ENCODE peak calls at places on chromosome 4, in five cellular contexts. One of them, this sample, is unnamed.
A peak's percentile ranks its signal among the peaks of the same experiment; 100 is the strongest.

GRCh38 chr4:138114434-138114833 is 127.7 kb downstream of the SLC7A11 start:
- DNase-seq in endothelial cell of umbilical vein: peak; percentile 36
- DNase-seq in HepG2: no peak
- DNase-seq in A549: no peak
- DNase-seq in GM12878: peak; percentile 45
- DNase-seq in this sample: no peak

GRCh38 chr4:169398294-169398693 is 127.5 kb upstream of the SH3RF1 start:
- DNase-seq in endothelial cell of umbilical vein: peak; percentile 90
- DNase-seq in HepG2: no peak
- DNase-seq in A549: no peak
- DNase-seq in GM12878: no peak
- DNase-seq in this sample: peak; percentile 40

GRCh38 chr4:57875829-57876392 is 765.7 kb upstream of the IGFBP7 start:
- DNase-seq in endothelial cell of umbilical vein: no peak
- DNase-seq in HepG2: no peak
- DNase-seq in A549: no peak
- DNase-seq in GM12878: no peak
- DNase-seq in this sample: no peak

GRCh38 chr4:26412381-26413372 is 77.6 kb downstream of the CCKAR start:
- DNase-seq in endothelial cell of umbilical vein: no peak
- DNase-seq in HepG2: no peak
- DNase-seq in A549: no peak
- DNase-seq in GM12878: no peak
- DNase-seq in this sample: no peak

GRCh38 chr4:122099896-122100295 is 52.2 kb upstream of the BLTP1 start:
- DNase-seq in endothelial cell of umbilical vein: peak; percentile 23
- DNase-seq in HepG2: no peak
- DNase-seq in A549: no peak
- DNase-seq in GM12878: no peak
- DNase-seq in this sample: no peak

GRCh38 chr4:174056959-174057358 is 226.5 kb downstream of the FBXO8 start:
- DNase-seq in endothelial cell of umbilical vein: no peak
- DNase-seq in HepG2: no peak
- DNase-seq in A549: no peak
- DNase-seq in GM12878: no peak
- DNase-seq in this sample: no peak

GRCh38 chr4:53937918-53938317 is 126.5 kb downstream of the CHIC2 start:
- DNase-seq in endothelial cell of umbilical vein: peak; percentile 40
- DNase-seq in HepG2: no peak
- DNase-seq in A549: no peak
- DNase-seq in GM12878: no peak
- DNase-seq in this sample: no peak

GRCh38 chr4:99383381-99383780 is 30.8 kb upstream of the ADH1C start:
- DNase-seq in endothelial cell of umbilical vein: no peak
- DNase-seq in HepG2: no peak
- DNase-seq in A549: no peak
- DNase-seq in GM12878: no peak
- DNase-seq in this sample: no peak

GRCh38 chr4:14906805-14907204 is 95.5 kb upstream of the CPEB2 start:
- DNase-seq in endothelial cell of umbilical vein: no peak
- DNase-seq in HepG2: no peak
- DNase-seq in A549: no peak
- DNase-seq in GM12878: no peak
- DNase-seq in this sample: peak; percentile 77

GRCh38 chr4:113052379-113052951 is 3.0 kb downstream of the ANK2 start:
- DNase-seq in endothelial cell of umbilical vein: no peak
- DNase-seq in HepG2: no peak
- DNase-seq in A549: no peak
- DNase-seq in GM12878: peak; percentile 47
- DNase-seq in this sample: peak; percentile 53

GRCh38 chr4:159175165-159175988 is 72.5 kb downstream of the RAPGEF2 start:
- DNase-seq in endothelial cell of umbilical vein: peak; percentile 93
- DNase-seq in HepG2: peak; percentile 77
- DNase-seq in A549: peak; percentile 89
- DNase-seq in GM12878: peak; percentile 73
- DNase-seq in this sample: peak; percentile 65

GRCh38 chr4:143399113-143399949 is 62.7 kb downstream of the GAB1 start:
- DNase-seq in endothelial cell of umbilical vein: peak; percentile 72
- DNase-seq in HepG2: peak; percentile 39
- DNase-seq in A549: peak; percentile 25
- DNase-seq in GM12878: no peak
- DNase-seq in this sample: peak; percentile 27

GRCh38 chr4:6143603-6144181 is 56.7 kb downstream of the JAKMIP1 start:
- DNase-seq in endothelial cell of umbilical vein: no peak
- DNase-seq in HepG2: no peak
- DNase-seq in A549: no peak
- DNase-seq in GM12878: no peak
- DNase-seq in this sample: no peak

GRCh38 chr4:183855651-183856190 is 49.4 kb upstream of the STOX2 start:
- DNase-seq in endothelial cell of umbilical vein: no peak
- DNase-seq in HepG2: no peak
- DNase-seq in A549: no peak
- DNase-seq in GM12878: no peak
- DNase-seq in this sample: no peak

GRCh38 chr4:136741468-136741867 is 790.8 kb downstream of the PCDH18 start:
- DNase-seq in endothelial cell of umbilical vein: peak; percentile 50
- DNase-seq in HepG2: no peak
- DNase-seq in A549: peak; percentile 5
- DNase-seq in GM12878: no peak
- DNase-seq in this sample: no peak

GRCh38 chr4:138222041-138222440 is 20.1 kb downstream of the SLC7A11 start:
- DNase-seq in endothelial cell of umbilical vein: peak; percentile 79
- DNase-seq in HepG2: no peak
- DNase-seq in A549: peak; percentile 89
- DNase-seq in GM12878: no peak
- DNase-seq in this sample: no peak

GRCh38 chr4:5747746-5748365 is 36.9 kb downstream of the EVC start:
- DNase-seq in endothelial cell of umbilical vein: peak; percentile 93
- DNase-seq in HepG2: no peak
- DNase-seq in A549: no peak
- DNase-seq in GM12878: no peak
- DNase-seq in this sample: no peak

GRCh38 chr4:153114771-153115321 is 89.4 kb upstream of the TRIM2 start:
- DNase-seq in endothelial cell of umbilical vein: no peak
- DNase-seq in HepG2: no peak
- DNase-seq in A549: peak; percentile 48
- DNase-seq in GM12878: no peak
- DNase-seq in this sample: no peak

GRCh38 chr4:68445111-68445510 is 2.2 kb upstream of the TMPRSS11E start:
- DNase-seq in endothelial cell of umbilical vein: no peak
- DNase-seq in HepG2: no peak
- DNase-seq in A549: no peak
- DNase-seq in GM12878: no peak
- DNase-seq in this sample: no peak

GRCh38 chr4:95548738-95549245 is at the start of gene UNC5C:
- DNase-seq in endothelial cell of umbilical vein: peak; percentile 32
- DNase-seq in HepG2: no peak
- DNase-seq in A549: peak; percentile 37
- DNase-seq in GM12878: no peak
- DNase-seq in this sample: peak; percentile 80

GRCh38 chr4:38383646-38384121 is 280.3 kb upstream of the KLF3 start:
- DNase-seq in endothelial cell of umbilical vein: no peak
- DNase-seq in HepG2: no peak
- DNase-seq in A549: no peak
- DNase-seq in GM12878: no peak
- DNase-seq in this sample: no peak

GRCh38 chr4:21692211-21692610 is 256.4 kb downstream of the KCNIP4 start:
- DNase-seq in endothelial cell of umbilical vein: no peak
- DNase-seq in HepG2: no peak
- DNase-seq in A549: no peak
- DNase-seq in GM12878: no peak
- DNase-seq in this sample: no peak

DNA sequence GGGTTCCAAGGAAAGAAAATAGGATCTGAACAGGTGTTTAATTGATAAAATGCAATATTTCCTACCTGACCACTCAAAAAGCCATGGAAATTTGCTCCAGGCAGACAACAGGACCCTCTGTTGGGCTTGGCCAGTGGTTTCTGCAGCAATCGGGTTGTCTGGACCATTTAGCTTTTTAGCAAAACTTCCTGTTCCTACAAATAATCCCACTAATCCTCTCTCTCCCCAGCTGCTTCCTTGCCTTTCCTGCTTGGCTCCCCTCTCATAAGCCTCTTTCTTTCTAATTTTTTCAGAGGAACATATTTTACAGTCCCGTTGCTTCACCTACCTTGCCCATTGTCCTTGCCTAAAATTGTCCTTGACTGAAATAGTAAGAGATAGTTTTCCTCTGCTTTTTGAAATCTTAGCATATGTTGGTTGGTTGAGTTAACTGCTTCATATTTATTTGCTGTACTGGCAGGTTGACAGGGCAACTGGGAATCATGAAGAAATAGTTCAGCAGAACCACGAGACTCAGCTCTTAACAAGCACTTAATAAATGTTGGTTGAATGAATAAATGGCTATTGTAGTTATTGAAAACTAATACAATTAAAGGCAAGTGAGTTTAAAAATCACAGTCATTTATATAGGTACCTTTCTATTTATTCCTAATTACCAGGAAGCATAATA is 259.8 kb downstream of the KCNIP4 start:
- DNase-seq in endothelial cell of umbilical vein: no peak
- DNase-seq in HepG2: no peak
- DNase-seq in A549: no peak
- DNase-seq in GM12878: no peak
- DNase-seq in this sample: no peak
- TF ChIP-seq MYC in endothelial cell of umbilical vein: no peak
- TF ChIP-seq MYC in HepG2: no peak
- TF ChIP-seq MYC in A549: no peak
- TF ChIP-seq MYC in GM12878: no peak
- TF ChIP-seq MYC in this sample: no peak

DNA sequence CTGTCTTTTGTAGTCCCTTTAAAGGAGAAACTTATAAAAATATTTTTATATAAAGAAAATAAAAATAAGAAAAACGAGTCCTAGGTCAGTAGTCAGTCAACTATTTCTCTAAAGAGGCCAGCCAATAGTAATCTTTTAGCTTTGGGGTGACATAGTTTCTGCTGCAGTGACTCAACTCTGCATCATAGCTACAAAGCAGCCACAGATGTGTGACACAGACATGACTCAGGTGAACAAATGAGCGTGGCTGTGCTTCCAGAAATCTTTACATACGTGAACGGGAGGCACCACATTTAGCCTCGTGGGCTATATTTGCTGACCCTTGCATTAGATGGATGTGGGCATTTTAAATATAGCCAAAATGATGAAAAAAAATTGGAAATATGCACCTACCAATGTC is 1862.5 kb upstream of the TENM3 start:
- DNase-seq in endothelial cell of umbilical vein: no peak
- DNase-seq in HepG2: no peak
- DNase-seq in A549: peak; percentile 18
- DNase-seq in GM12878: no peak
- DNase-seq in this sample: peak; percentile 6
- TF ChIP-seq MYC in endothelial cell of umbilical vein: no peak
- TF ChIP-seq MYC in HepG2: no peak
- TF ChIP-seq MYC in A549: no peak
- TF ChIP-seq MYC in GM12878: no peak
- TF ChIP-seq MYC in this sample: no peak

GRCh38 chr4:83234902-83235644 is 49.5 kb downstream of the COQ2 start:
- DNase-seq in endothelial cell of umbilical vein: no peak
- DNase-seq in HepG2: no peak
- DNase-seq in A549: no peak
- DNase-seq in GM12878: no peak
- DNase-seq in this sample: no peak

GRCh38 chr4:83232087-83232486 is 52.5 kb downstream of the COQ2 start:
- DNase-seq in endothelial cell of umbilical vein: no peak
- DNase-seq in HepG2: no peak
- DNase-seq in A549: no peak
- DNase-seq in GM12878: no peak
- DNase-seq in this sample: no peak

GRCh38 chr4:83237591-83237990 is 47.0 kb downstream of the COQ2 start:
- DNase-seq in endothelial cell of umbilical vein: no peak
- DNase-seq in HepG2: no peak
- DNase-seq in A549: no peak
- DNase-seq in GM12878: no peak
- DNase-seq in this sample: peak; percentile 36

GRCh38 chr4:83230928-83231327 is 53.7 kb downstream of the COQ2 start:
- DNase-seq in endothelial cell of umbilical vein: no peak
- DNase-seq in HepG2: no peak
- DNase-seq in A549: no peak
- DNase-seq in GM12878: no peak
- DNase-seq in this sample: peak; percentile 54

GRCh38 chr4:83231620-83232056 is 53.0 kb downstream of the COQ2 start:
- DNase-seq in endothelial cell of umbilical vein: no peak
- DNase-seq in HepG2: peak; percentile 60
- DNase-seq in A549: no peak
- DNase-seq in GM12878: peak; percentile 88
- DNase-seq in this sample: peak; percentile 96
- TF ChIP-seq MYC in endothelial cell of umbilical vein: no peak
- TF ChIP-seq MYC in HepG2: no peak
- TF ChIP-seq MYC in A549: no peak
- TF ChIP-seq MYC in GM12878: no peak
- TF ChIP-seq MYC in this sample: peak; percentile 14

GRCh38 chr4:11912886-11913285 is 484.2 kb upstream of the HS3ST1 start:
- DNase-seq in endothelial cell of umbilical vein: peak; percentile 40
- DNase-seq in HepG2: no peak
- DNase-seq in A549: peak; percentile 1
- DNase-seq in GM12878: no peak
- DNase-seq in this sample: no peak

GRCh38 chr4:11910780-11911179 is 482.1 kb upstream of the HS3ST1 start:
- DNase-seq in endothelial cell of umbilical vein: no peak
- DNase-seq in HepG2: no peak
- DNase-seq in A549: no peak
- DNase-seq in GM12878: no peak
- DNase-seq in this sample: no peak

GRCh38 chr4:11908712-11909111 is 480.0 kb upstream of the HS3ST1 start:
- DNase-seq in endothelial cell of umbilical vein: no peak
- DNase-seq in HepG2: no peak
- DNase-seq in A549: no peak
- DNase-seq in GM12878: no peak
- DNase-seq in this sample: no peak

GRCh38 chr4:11914406-11914805 is 485.7 kb upstream of the HS3ST1 start:
- DNase-seq in endothelial cell of umbilical vein: peak; percentile 89
- DNase-seq in HepG2: no peak
- DNase-seq in A549: no peak
- DNase-seq in GM12878: no peak
- DNase-seq in this sample: no peak
- TF ChIP-seq MYC in endothelial cell of umbilical vein: no peak
- TF ChIP-seq MYC in HepG2: no peak
- TF ChIP-seq MYC in A549: no peak
- TF ChIP-seq MYC in GM12878: no peak
- TF ChIP-seq MYC in this sample: no peak

GRCh38 chr4:41625531-41625930 is 87.6 kb downstream of the LIMCH1 start:
- DNase-seq in endothelial cell of umbilical vein: no peak
- DNase-seq in HepG2: no peak
- DNase-seq in A549: no peak
- DNase-seq in GM12878: no peak
- DNase-seq in this sample: no peak
- TF ChIP-seq MYC in endothelial cell of umbilical vein: no peak
- TF ChIP-seq MYC in HepG2: no peak
- TF ChIP-seq MYC in A549: no peak
- TF ChIP-seq MYC in GM12878: no peak
- TF ChIP-seq MYC in this sample: no peak

This sample was measured in NB4.